ENCODE peak calls at places on chromosomes 13 and 19, in five cellular contexts. D is T-helper 2 cell; T is activated effector memory CD4-positive, alpha-beta T cell treated with Interleukin-2 at 50 U/mL for 16 hours; I is hypothalamus; Q is NCI-H2081. X is an unnamed sample.

GRCh38 chr19:4676955-4677731 is 7.0 kb upstream of the MYDGF start:
- DNase-seq in T (no peak), D (no peak), Q (no peak), I (peak), X (peak)

GRCh38 chr19:49056101-49056901 is 1.2 kb downstream of the CGB7 start:
- DNase-seq in T (peak), Q (no peak), D (peak), I (no peak), X (no peak)

GRCh38 chr19:57813919-57814504 is 701 bp downstream of the ZNF552 start:
- DNase-seq in Q (no peak), T (no peak), D (no peak), I (no peak), X (no peak)

GRCh38 chr13:73984949-73985691 is 149.1 kb downstream of the KLF12 start:
- DNase-seq in Q (peak), I (no peak), D (peak), T (peak), X (peak)

GRCh38 chr13:30463820-30464495 is 1.8 kb downstream of the HMGB1 start:
- DNase-seq in Q (no peak), T (peak), I (peak), D (peak), X (peak)

GRCh38 chr19:4327252-4327876 is 11.3 kb downstream of the STAP2 start:
- DNase-seq in D (peak), T (peak), Q (no peak), I (peak), X (peak)

GRCh38 chr19:50427318-50427925 is 5.3 kb upstream of the MYBPC2 start:
- DNase-seq in Q (no peak), I (no peak), D (no peak), T (no peak), X (no peak)

GRCh38 chr13:113639661-113640262 is 18.2 kb downstream of the ATP4B start:
- DNase-seq in D (no peak), I (no peak), T (no peak), Q (no peak), X (no peak)

GRCh38 chr19:46495789-46496099 is at the start of gene PNMA8B:
- DNase-seq in I (peak), T (no peak), D (no peak), Q (no peak), X (peak)

GRCh38 chr19:54674021-54674617 is 11.3 kb downstream of the LILRB4 start:
- DNase-seq in Q (peak), D (no peak), I (no peak), T (no peak), X (no peak)

GRCh38 chr19:48203227-48203793 is 32.8 kb downstream of the ZSWIM9 start:
- DNase-seq in Q (no peak), I (no peak), D (no peak), T (no peak), X (no peak)

GRCh38 chr13:44331912-44332840 is 41.4 kb upstream of the SERP2 start:
- DNase-seq in T (no peak), I (peak), Q (peak), D (no peak), X (peak)

GRCh38 chr13:48094404-48094780 is 512 bp downstream of the MED4 start:
- DNase-seq in I (no peak), D (no peak), Q (no peak), T (no peak), X (no peak)

X was measured in occipital lobe.